ENCODE peak calls at places on chromosomes 3 and 15, in seven cellular contexts. One of them, this sample, is unnamed.

GRCh38 chr3:186821429-186822367 is 15.4 kb upstream of the RFC4 start:
- DNase-seq in K562: peak; percentile 36
- DNase-seq in H9: no peak
- DNase-seq in OCI-LY7: peak; percentile 75
- DNase-seq in PC-9: no peak
- DNase-seq in hepatocyte: peak; percentile 76
- DNase-seq in fibroblast of lung: peak; percentile 73
- DNase-seq in this sample: peak; percentile 85

GRCh38 chr15:77633134-77633912 is 611 bp upstream of the LINGO1 start:
- DNase-seq in OCI-LY7: peak; percentile 69
- DNase-seq in H9: peak; percentile 96
- DNase-seq in PC-9: peak; percentile 90
- DNase-seq in K562: peak; percentile 92
- DNase-seq in hepatocyte: peak; percentile 95
- DNase-seq in fibroblast of lung: peak; percentile 71
- DNase-seq in this sample: peak; percentile 96

GRCh38 chr3:195823286-195823685 is 11.6 kb upstream of the MUC4 start:
- DNase-seq in hepatocyte: no peak
- DNase-seq in H9: no peak
- DNase-seq in OCI-LY7: no peak
- DNase-seq in fibroblast of lung: no peak
- DNase-seq in PC-9: no peak
- DNase-seq in K562: no peak
- DNase-seq in this sample: no peak

GRCh38 chr3:10505791-10506585 is 602 bp upstream of the ATP2B2 start:
- DNase-seq in OCI-LY7: no peak
- DNase-seq in PC-9: no peak
- DNase-seq in K562: no peak
- DNase-seq in fibroblast of lung: no peak
- DNase-seq in hepatocyte: no peak
- DNase-seq in H9: no peak
- DNase-seq in this sample: no peak

GRCh38 chr3:124168271-124168670 is 176.3 kb upstream of the ROPN1 start:
- DNase-seq in OCI-LY7: no peak
- DNase-seq in K562: no peak
- DNase-seq in PC-9: no peak
- DNase-seq in hepatocyte: no peak
- DNase-seq in H9: no peak
- DNase-seq in fibroblast of lung: no peak
- DNase-seq in this sample: no peak

GRCh38 chr3:49238274-49239127 is 38.5 kb downstream of the C3orf62 start:
- DNase-seq in fibroblast of lung: peak; percentile 84
- DNase-seq in PC-9: peak; percentile 33
- DNase-seq in H9: no peak
- DNase-seq in OCI-LY7: peak; percentile 68
- DNase-seq in hepatocyte: peak; percentile 89
- DNase-seq in K562: peak; percentile 64
- DNase-seq in this sample: no peak

GRCh38 chr15:41332788-41333527 is at the start of gene NUSAP1:
- DNase-seq in fibroblast of lung: no peak
- DNase-seq in H9: no peak
- DNase-seq in OCI-LY7: peak; percentile 74
- DNase-seq in PC-9: no peak
- DNase-seq in hepatocyte: peak; percentile 24
- DNase-seq in K562: no peak
- DNase-seq in this sample: no peak

GRCh38 chr3:185728630-185729334 is 96.1 kb downstream of the IGF2BP2 start:
- DNase-seq in OCI-LY7: no peak
- DNase-seq in K562: no peak
- DNase-seq in hepatocyte: no peak
- DNase-seq in PC-9: no peak
- DNase-seq in fibroblast of lung: no peak
- DNase-seq in H9: no peak
- DNase-seq in this sample: no peak

GRCh38 chr15:79339588-79340314 is 28.8 kb downstream of the TMED3 start:
- DNase-seq in K562: peak; percentile 31
- DNase-seq in OCI-LY7: peak; percentile 47
- DNase-seq in H9: no peak
- DNase-seq in PC-9: peak; percentile 3
- DNase-seq in fibroblast of lung: peak; percentile 64
- DNase-seq in hepatocyte: peak; percentile 68
- DNase-seq in this sample: peak; percentile 78

GRCh38 chr3:81778678-81779182 is 17.3 kb upstream of the GBE1 start:
- DNase-seq in hepatocyte: no peak
- DNase-seq in OCI-LY7: no peak
- DNase-seq in PC-9: no peak
- DNase-seq in H9: no peak
- DNase-seq in K562: no peak
- DNase-seq in fibroblast of lung: peak; percentile 88
- DNase-seq in this sample: no peak

GRCh38 chr15:46177219-46177618 is 542.4 kb downstream of the SQOR start:
- DNase-seq in H9: no peak
- DNase-seq in fibroblast of lung: no peak
- DNase-seq in hepatocyte: no peak
- DNase-seq in K562: no peak
- DNase-seq in OCI-LY7: no peak
- DNase-seq in PC-9: no peak
- DNase-seq in this sample: peak; percentile 12

GRCh38 chr15:65595960-65596359 is 15.0 kb downstream of the INTS14 start:
- DNase-seq in hepatocyte: no peak
- DNase-seq in K562: peak; percentile 41
- DNase-seq in fibroblast of lung: no peak
- DNase-seq in H9: no peak
- DNase-seq in PC-9: no peak
- DNase-seq in OCI-LY7: peak; percentile 57
- DNase-seq in this sample: peak; percentile 58

GRCh38 chr3:124705552-124705951 is 24.7 kb upstream of the UMPS start:
- DNase-seq in PC-9: no peak
- DNase-seq in H9: no peak
- DNase-seq in fibroblast of lung: no peak
- DNase-seq in hepatocyte: no peak
- DNase-seq in K562: no peak
- DNase-seq in OCI-LY7: no peak
- DNase-seq in this sample: no peak

GRCh38 chr3:171970301-171970788 is 69.0 kb upstream of the FNDC3B start:
- DNase-seq in PC-9: no peak
- DNase-seq in hepatocyte: no peak
- DNase-seq in OCI-LY7: no peak
- DNase-seq in K562: peak; percentile 45
- DNase-seq in H9: no peak
- DNase-seq in fibroblast of lung: no peak
- DNase-seq in this sample: no peak

GRCh38 chr3:88149146-88149515 is 628 bp upstream of the C3orf38 start:
- DNase-seq in OCI-LY7: no peak
- DNase-seq in fibroblast of lung: peak; percentile 18
- DNase-seq in K562: peak; percentile 41
- DNase-seq in H9: no peak
- DNase-seq in PC-9: no peak
- DNase-seq in hepatocyte: no peak
- DNase-seq in this sample: peak; percentile 57

GRCh38 chr3:67819447-67819846 is 165.0 kb upstream of the SUCLG2 start:
- DNase-seq in K562: no peak
- DNase-seq in fibroblast of lung: no peak
- DNase-seq in H9: peak; percentile 38
- DNase-seq in PC-9: no peak
- DNase-seq in hepatocyte: peak; percentile 38
- DNase-seq in OCI-LY7: peak; percentile 67
- DNase-seq in this sample: peak; percentile 54

GRCh38 chr15:70156781-70157261 is 59.1 kb upstream of the TLE3 start:
- DNase-seq in H9: no peak
- DNase-seq in PC-9: no peak
- DNase-seq in hepatocyte: no peak
- DNase-seq in fibroblast of lung: peak; percentile 58
- DNase-seq in OCI-LY7: no peak
- DNase-seq in K562: no peak
- DNase-seq in this sample: no peak

GRCh38 chr15:68295430-68295829 is 17.9 kb downstream of the FEM1B start:
- DNase-seq in OCI-LY7: no peak
- DNase-seq in H9: no peak
- DNase-seq in fibroblast of lung: no peak
- DNase-seq in hepatocyte: no peak
- DNase-seq in PC-9: no peak
- DNase-seq in K562: no peak
- DNase-seq in this sample: no peak

GRCh38 chr3:150577854-150578253 is 25.3 kb upstream of the SELENOT start:
- DNase-seq in OCI-LY7: no peak
- DNase-seq in hepatocyte: no peak
- DNase-seq in PC-9: no peak
- DNase-seq in fibroblast of lung: peak; percentile 20
- DNase-seq in K562: no peak
- DNase-seq in H9: no peak
- DNase-seq in this sample: no peak

GRCh38 chr15:63073497-63074172 is 31.1 kb downstream of the TPM1 start:
- DNase-seq in H9: no peak
- DNase-seq in K562: peak; percentile 36
- DNase-seq in fibroblast of lung: no peak
- DNase-seq in OCI-LY7: no peak
- DNase-seq in PC-9: no peak
- DNase-seq in hepatocyte: no peak
- DNase-seq in this sample: no peak

GRCh38 chr3:125374996-125375941 is at the start of gene ZNF148:
- DNase-seq in H9: peak; percentile 90
- DNase-seq in OCI-LY7: peak; percentile 92
- DNase-seq in K562: peak; percentile 80
- DNase-seq in PC-9: peak; percentile 94
- DNase-seq in fibroblast of lung: peak; percentile 89
- DNase-seq in hepatocyte: peak; percentile 94
- DNase-seq in this sample: peak; percentile 92

GRCh38 chr15:70974004-70974832 is 81.6 kb downstream of the LRRC49 start:
- DNase-seq in K562: no peak
- DNase-seq in H9: no peak
- DNase-seq in hepatocyte: peak; percentile 44
- DNase-seq in OCI-LY7: peak; percentile 7
- DNase-seq in fibroblast of lung: peak; percentile 84
- DNase-seq in PC-9: peak; percentile 1
- DNase-seq in this sample: peak; percentile 67

GRCh38 chr3:113232367-113232766 is 21.0 kb downstream of the BOC start:
- DNase-seq in PC-9: no peak
- DNase-seq in hepatocyte: no peak
- DNase-seq in fibroblast of lung: no peak
- DNase-seq in OCI-LY7: no peak
- DNase-seq in K562: no peak
- DNase-seq in H9: no peak
- DNase-seq in this sample: no peak

DNA sequence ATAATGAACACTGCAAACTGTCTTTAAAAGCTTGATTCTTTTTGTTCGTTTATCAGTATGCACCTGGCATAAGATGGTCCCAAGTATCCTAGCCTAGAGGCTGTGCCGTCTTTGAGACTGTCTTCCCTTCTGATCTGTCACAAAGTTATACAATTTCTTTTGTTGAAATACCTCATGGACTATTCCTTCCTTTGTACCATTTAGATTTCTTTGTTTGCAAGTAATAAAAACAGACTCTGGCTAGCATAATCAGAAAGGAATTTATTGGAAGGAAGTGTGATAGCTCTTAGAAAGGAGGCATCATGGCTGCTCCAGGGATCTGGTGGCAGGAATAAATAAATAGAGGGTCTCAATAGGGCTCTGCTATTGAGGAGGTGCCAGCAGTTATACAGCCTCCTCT is 280.4 kb downstream of the SLC9A9 start:
- DNase-seq in hepatocyte: no peak
- DNase-seq in OCI-LY7: no peak
- DNase-seq in H9: no peak
- DNase-seq in fibroblast of lung: peak; percentile 3
- DNase-seq in K562: no peak
- DNase-seq in PC-9: no peak
- DNase-seq in this sample: no peak
- H2AFZ ChIP-seq in hepatocyte: no peak overlapping the region
- H2AFZ ChIP-seq in OCI-LY7: no peak overlapping the region
- H2AFZ ChIP-seq in H9: no peak overlapping the region
- H2AFZ ChIP-seq in fibroblast of lung: no peak overlapping the region
- H2AFZ ChIP-seq in K562: no peak overlapping the region
- H2AFZ ChIP-seq in PC-9: no peak overlapping the region
- H2AFZ ChIP-seq in this sample: no peak overlapping the region

GRCh38 chr15:73959012-73959581 is 32.8 kb downstream of the LOXL1 start:
- DNase-seq in H9: no peak
- DNase-seq in OCI-LY7: peak; percentile 77
- DNase-seq in hepatocyte: no peak
- DNase-seq in fibroblast of lung: no peak
- DNase-seq in K562: no peak
- DNase-seq in PC-9: no peak
- DNase-seq in this sample: no peak
- TF ChIP-seq CTCF in H9: no peak
- TF ChIP-seq CTCF in OCI-LY7: peak; percentile 45
- TF ChIP-seq CTCF in hepatocyte: no peak
- TF ChIP-seq CTCF in fibroblast of lung: no peak
- TF ChIP-seq CTCF in K562: no peak
- TF ChIP-seq CTCF in PC-9: no peak
- TF ChIP-seq CTCF in this sample: no peak

DNA sequence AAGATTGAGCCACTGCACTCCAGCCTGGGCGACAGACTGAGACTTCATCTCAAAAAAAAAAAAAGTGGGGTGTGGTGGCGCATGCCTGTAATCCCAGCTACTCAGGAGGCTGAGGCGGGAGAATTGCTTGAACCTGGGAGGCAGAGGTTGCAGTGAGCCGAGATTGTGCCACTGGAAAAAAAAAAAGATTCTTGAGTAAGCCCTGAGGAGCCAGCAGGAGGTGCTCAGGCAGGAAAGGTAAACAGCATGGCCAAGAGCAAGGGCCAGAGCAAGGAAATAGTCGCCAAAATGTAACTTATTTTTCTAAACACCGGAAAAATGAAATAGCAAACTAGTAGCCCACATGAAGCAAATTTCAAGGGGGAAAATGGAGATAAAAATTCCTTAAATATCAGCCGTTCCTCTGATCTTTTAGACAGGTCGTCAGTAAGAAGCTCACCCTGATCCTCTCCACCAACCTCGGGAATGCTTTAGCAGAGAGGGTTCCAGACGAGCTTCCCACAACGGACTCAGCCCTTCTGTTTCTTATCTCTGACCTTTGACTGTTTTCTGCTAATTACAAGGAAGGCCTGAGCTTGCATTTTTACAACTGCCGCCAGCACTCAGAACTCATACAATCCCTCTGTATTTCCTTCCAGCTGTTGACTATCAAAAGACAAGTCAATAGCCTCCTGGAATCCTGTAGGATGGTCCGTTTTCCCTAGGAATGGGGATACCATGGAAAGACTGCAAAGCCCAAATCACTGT is 45.0 kb upstream of the AKAP13 start:
- DNase-seq in K562: no peak
- DNase-seq in fibroblast of lung: peak; percentile 34
- DNase-seq in PC-9: no peak
- DNase-seq in hepatocyte: peak; percentile 60
- DNase-seq in OCI-LY7: no peak
- DNase-seq in H9: no peak
- DNase-seq in this sample: peak; percentile 41
- H2AFZ ChIP-seq in K562: no peak overlapping the region
- H2AFZ ChIP-seq in fibroblast of lung: no peak overlapping the region
- H2AFZ ChIP-seq in PC-9: no peak overlapping the region
- H2AFZ ChIP-seq in hepatocyte: no peak overlapping the region
- H2AFZ ChIP-seq in OCI-LY7: no peak overlapping the region
- H2AFZ ChIP-seq in H9: no peak overlapping the region
- H2AFZ ChIP-seq in this sample: no peak overlapping the region

DNA sequence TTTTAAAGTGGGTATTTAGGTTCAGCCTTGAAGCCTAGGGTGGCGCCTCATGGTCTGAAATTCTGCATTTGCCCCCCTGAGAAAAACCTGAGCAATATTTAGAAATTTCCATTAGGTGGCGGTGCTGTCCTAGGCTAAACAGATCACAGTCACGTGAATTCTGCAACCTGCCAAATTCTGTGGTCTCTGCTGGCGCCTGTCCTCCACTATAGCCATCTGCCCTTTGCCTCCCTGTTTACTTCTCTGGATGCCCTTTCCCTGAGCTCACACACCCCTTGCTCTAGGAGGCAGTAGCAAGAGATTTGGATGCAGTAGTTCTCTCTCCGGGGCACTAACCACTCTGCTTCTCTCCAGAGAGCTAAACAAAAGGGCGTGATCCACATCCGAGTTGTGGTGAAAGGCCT is 9.1 kb downstream of the MRPS11 start:
- DNase-seq in K562: peak; percentile 68
- DNase-seq in H9: peak; percentile 65
- DNase-seq in fibroblast of lung: peak; percentile 78
- DNase-seq in hepatocyte: peak; percentile 72
- DNase-seq in PC-9: no peak
- DNase-seq in OCI-LY7: peak; percentile 63
- DNase-seq in this sample: peak; percentile 80
- TF ChIP-seq CTCF in K562: peak; percentile 79
- TF ChIP-seq CTCF in H9: peak; percentile 83
- TF ChIP-seq CTCF in fibroblast of lung: peak; percentile 67
- TF ChIP-seq CTCF in hepatocyte: peak; percentile 66
- TF ChIP-seq CTCF in PC-9: peak; percentile 68
- TF ChIP-seq CTCF in OCI-LY7: peak; percentile 82
- TF ChIP-seq CTCF in this sample: peak; percentile 78

This sample was measured in GM23338.